ENCODE peak calls at places on chromosome 17, in ten cellular contexts. T is stomach, E is breast epithelium, L is sigmoid colon, J is vagina, I is K562, N is upper lobe of left lung, M is spleen, O is Panc1, G is GM12891. R is an unnamed sample.

GRCh38 chr17:8153550-8153956 is 1.3 kb upstream of the PER1 start:
- DNase-seq in J (peak; percentile 96), T (peak; percentile 73), O (no peak), G (no peak), N (peak; percentile 90), M (no peak), E (no peak), I (no peak), L (peak; percentile 94), R (no peak)

GRCh38 chr17:12296120-12296727 is 275.5 kb downstream of the MAP2K4 start:
- DNase-seq in E (no peak), L (no peak), T (no peak), I (no peak), O (no peak), M (no peak), G (no peak), N (no peak), J (no peak), R (no peak)

GRCh38 chr17:36196099-36196496 is 460 bp downstream of the CCL3L1 start:
- DNase-seq in N (no peak), J (peak; percentile 42), E (no peak), G (no peak), T (no peak), M (no peak), L (no peak), I (no peak), O (no peak), R (no peak)

GRCh38 chr17:69390735-69391501 is 23.6 kb upstream of the MAP2K6 start:
- DNase-seq in I (no peak), L (no peak), M (no peak), J (no peak), N (no peak), E (no peak), G (no peak), T (no peak), O (no peak), R (no peak)

GRCh38 chr17:82098169-82098938 is at the start of gene FASN:
- DNase-seq in G (peak; percentile 100), T (peak; percentile 97), L (peak; percentile 97), M (peak; percentile 97), J (no peak), E (peak; percentile 93), I (peak; percentile 96), O (no peak), N (peak; percentile 94), R (peak; percentile 100)

GRCh38 chr17:81267390-81268067 is 27.6 kb downstream of the SLC38A10 start:
- DNase-seq in J (no peak), O (no peak), E (no peak), L (no peak), I (no peak), N (no peak), M (no peak), T (no peak), G (no peak), R (no peak)

GRCh38 chr17:42675984-42676423 is 790 bp downstream of the PLEKHH3 start:
- DNase-seq in E (peak; percentile 84), G (no peak), T (peak; percentile 82), M (peak; percentile 87), O (no peak), J (no peak), I (peak; percentile 63), N (no peak), L (peak; percentile 87), R (no peak)

GRCh38 chr17:29625037-29625750 is 2.5 kb upstream of the CORO6 start:
- DNase-seq in J (no peak), E (no peak), O (no peak), T (no peak), L (peak; percentile 41), I (no peak), N (no peak), M (no peak), G (no peak), R (no peak)

GRCh38 chr17:79829457-79829856 is 9.8 kb downstream of the CBX4 start:
- DNase-seq in J (no peak), G (no peak), T (no peak), N (no peak), O (no peak), L (no peak), M (no peak), E (no peak), I (no peak), R (no peak)
- TF ChIP-seq POLR2AphosphoS5 in J (no peak), G (no peak), T (no peak), N (no peak), O (no peak), L (no peak), M (no peak), E (no peak), I (no peak), R (no peak)

DNA sequence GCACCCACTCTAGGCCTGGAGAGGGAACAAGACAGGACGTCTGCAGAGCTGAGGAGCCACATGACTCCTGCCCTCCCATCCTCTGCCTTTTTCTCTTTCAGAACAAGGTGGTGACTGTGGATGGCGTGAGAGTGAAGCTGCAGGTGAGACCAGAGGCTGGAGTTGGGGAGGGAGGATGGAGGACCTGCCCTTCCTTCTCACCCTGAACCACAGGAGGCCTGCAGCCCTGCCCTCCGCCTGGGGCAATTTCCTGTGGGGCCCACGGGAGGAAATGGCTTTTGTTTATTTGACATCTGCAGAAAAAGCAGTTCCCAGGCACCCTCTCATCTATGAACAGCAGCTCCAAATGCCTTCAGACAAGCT is 5.1 kb downstream of the RAB37 start:
- DNase-seq in G (no peak), E (no peak), I (no peak), N (peak; percentile 60), T (no peak), L (no peak), J (no peak), O (no peak), M (peak; percentile 94), R (peak; percentile 60)
- TF ChIP-seq POLR2AphosphoS5 in G (no peak), E (no peak), I (no peak), N (peak; percentile 37), T (no peak), L (no peak), J (no peak), O (no peak), M (peak; percentile 48), R (no peak)

DNA sequence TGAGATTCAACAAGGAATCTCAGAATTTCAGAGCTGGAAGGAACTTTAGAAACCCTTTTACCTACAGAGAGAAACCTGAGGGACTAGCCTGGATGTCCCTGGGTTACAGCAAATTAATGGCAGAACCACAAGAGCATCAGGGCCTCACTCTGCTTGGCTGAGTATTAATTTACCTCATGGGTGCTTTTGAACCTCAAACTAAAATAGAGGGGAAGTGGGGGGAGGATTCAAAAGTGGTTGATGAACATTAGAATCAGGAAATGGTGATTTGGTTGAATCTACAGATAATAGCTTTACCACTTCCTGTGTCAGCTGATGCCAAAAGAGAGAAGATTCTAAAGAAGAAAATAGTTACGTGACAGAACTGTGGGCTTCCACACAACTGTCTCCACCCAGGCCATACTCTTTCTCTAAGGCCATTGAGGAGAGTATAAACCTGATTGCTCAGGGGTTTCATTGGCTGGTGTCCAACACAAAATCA is 11.3 kb upstream of the SKAP1 start:
- DNase-seq in I (no peak), G (no peak), T (no peak), M (no peak), L (no peak), J (no peak), N (no peak), E (no peak), O (no peak), R (peak; percentile 31)
- TF ChIP-seq POLR2AphosphoS5 in I (no peak), G (no peak), T (no peak), M (no peak), L (no peak), J (no peak), N (no peak), E (no peak), O (no peak), R (peak; percentile 34)

GRCh38 chr17:55285340-55286301 is 20.9 kb downstream of the HLF start:
- DNase-seq in J (peak; percentile 95), I (no peak), L (peak; percentile 100), O (no peak), E (peak; percentile 87), G (no peak), M (no peak), T (peak; percentile 90), N (peak; percentile 93), R (no peak)
- TF ChIP-seq POLR2AphosphoS5 in J (peak; percentile 37), I (no peak), L (peak; percentile 90), O (no peak), E (peak; percentile 69), G (no peak), M (no peak), T (peak; percentile 49), N (peak; percentile 70), R (no peak)

DNA sequence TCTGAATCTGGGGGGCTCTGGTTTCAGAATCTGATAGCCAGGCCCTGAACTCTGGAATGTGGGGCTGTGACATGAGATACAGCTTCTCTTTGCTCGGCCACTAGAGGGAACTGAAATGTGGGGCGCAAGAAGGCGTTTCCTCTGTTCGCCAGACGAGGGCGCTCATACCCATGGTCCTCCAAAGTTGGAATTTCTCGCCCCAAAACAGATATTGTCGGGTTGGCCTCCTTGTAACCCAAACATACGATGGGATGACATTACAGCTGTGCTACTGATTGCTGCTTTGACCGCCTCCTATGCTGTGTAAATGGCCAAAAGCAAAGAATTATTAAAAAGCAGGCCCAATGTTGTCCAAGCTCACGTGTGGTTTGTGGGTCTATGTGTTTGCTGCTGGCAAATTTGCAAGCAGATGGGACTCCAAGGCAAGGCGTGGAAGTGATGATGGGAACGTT is 13.1 kb upstream of the MSI2 start:
- DNase-seq in I (peak; percentile 78), L (peak; percentile 81), E (peak; percentile 66), N (peak; percentile 67), T (peak; percentile 73), M (peak; percentile 87), J (no peak), O (peak; percentile 59), G (peak; percentile 53), R (peak; percentile 43)
- TF ChIP-seq POLR2AphosphoS5 in I (no peak), L (peak; percentile 6), E (no peak), N (no peak), T (no peak), M (no peak), J (no peak), O (no peak), G (no peak), R (no peak)